ENCODE peak calls at places on chromosomes 12 and 14, in four cellular contexts. Y is small intestine; E is choroid plexus epithelial cell; U is stimulated activated CD4-positive, alpha-beta T cell treated with anti-CD3 and anti-CD28 coated beads, Interleukin-15, amount 100 ng/mL, for 1 hour. P is an unnamed sample.

GRCh38 chr12:94208433-94208921 is 60.1 kb downstream of the PLXNC1 start:
- DNase-seq in E (no peak), U (no peak), Y (no peak), P (no peak)

GRCh38 chr12:69066420-69067373 is 133.7 kb upstream of the CPM start:
- DNase-seq in E (no peak), U (no peak), Y (no peak), P (no peak)

GRCh38 chr14:53278602-53279506 is 125.7 kb upstream of the DDHD1 start:
- DNase-seq in E (peak), Y (no peak), U (no peak), P (no peak)

GRCh38 chr14:93619176-93619793 is 169.0 kb downstream of the PRIMA1 start:
- DNase-seq in Y (peak), E (peak), U (no peak), P (peak)

GRCh38 chr14:34824826-34825225 is 50.3 kb downstream of the BAZ1A start:
- DNase-seq in E (no peak), U (no peak), Y (no peak), P (no peak)

GRCh38 chr12:109827566-109828550 is 5.3 kb downstream of the TRPV4 start:
- DNase-seq in E (peak), Y (no peak), U (no peak), P (no peak)

GRCh38 chr14:95876769-95877490 is at the start of gene TUNAR:
- DNase-seq in Y (no peak), U (no peak), E (no peak), P (peak)

GRCh38 chr14:82313889-82314288 is 780.2 kb upstream of the SEL1L start:
- DNase-seq in U (no peak), E (peak), Y (no peak), P (no peak)

GRCh38 chr12:28017126-28017872 is 44.8 kb upstream of the PTHLH start:
- DNase-seq in E (no peak), Y (no peak), U (no peak), P (no peak)

GRCh38 chr14:31258427-31259039 is 50.9 kb upstream of the HECTD1 start:
- DNase-seq in E (no peak), U (no peak), Y (no peak), P (no peak)

GRCh38 chr14:71410578-71411279 is 503.5 kb downstream of the PCNX1 start:
- DNase-seq in E (peak), Y (no peak), U (no peak), P (no peak)

GRCh38 chr14:36520601-36521525 is 831 bp upstream of the NKX2-1 start:
- DNase-seq in E (peak), U (no peak), Y (peak), P (peak)

GRCh38 chr12:109880049-109880931 is at the start of gene GLTP:
- DNase-seq in Y (peak), E (peak), U (peak), P (peak)

GRCh38 chr12:78885466-78885865 is 20.9 kb downstream of the SYT1 start:
- DNase-seq in U (no peak), Y (no peak), E (no peak), P (no peak)

GRCh38 chr12:105977256-105978051 is 161.3 kb downstream of the NUAK1 start:
- DNase-seq in Y (no peak), U (no peak), E (peak), P (no peak)

GRCh38 chr12:106135781-106136180 is 3.0 kb downstream of the NUAK1 start:
- DNase-seq in E (peak), Y (no peak), U (no peak), P (peak)

GRCh38 chr12:113781415-113782198 is 184.5 kb downstream of the RBM19 start:
- DNase-seq in U (no peak), E (no peak), Y (no peak), P (no peak)

GRCh38 chr12:68305278-68305677 is 26.9 kb downstream of the MDM1 start:
- DNase-seq in E (no peak), Y (no peak), U (no peak), P (no peak)

GRCh38 chr12:501722-502447 is 42.1 kb downstream of the B4GALNT3 start:
- DNase-seq in Y (no peak), E (no peak), U (no peak), P (no peak)

GRCh38 chr12:79547735-79548347 is 142.9 kb downstream of the PAWR start:
- DNase-seq in Y (peak), E (peak), U (no peak), P (peak)

GRCh38 chr14:65336191-65336591 is 76.3 kb upstream of the FUT8 start:
- DNase-seq in Y (no peak), E (peak), U (peak), P (no peak)

GRCh38 chr14:76672123-76672522 is 89.1 kb upstream of the VASH1 start:
- DNase-seq in U (no peak), Y (no peak), E (no peak), P (no peak)

GRCh38 chr14:65329911-65330310 is 82.6 kb upstream of the FUT8 start:
- DNase-seq in Y (no peak), E (no peak), U (no peak), P (no peak)

GRCh38 chr12:97748298-97748697 is 285.7 kb downstream of the RMST start:
- DNase-seq in E (no peak), Y (no peak), U (no peak), P (no peak)

GRCh38 chr12:52461693-52462092 is 9.7 kb upstream of the KRT6B start:
- DNase-seq in Y (no peak), U (no peak), E (no peak), P (no peak)

GRCh38 chr12:118302053-118302452 is 70.7 kb downstream of the TAOK3 start:
- DNase-seq in E (peak), Y (no peak), U (no peak), P (no peak)

GRCh38 chr14:92315050-92315785 is 7.7 kb upstream of the SLC24A4 start:
- DNase-seq in U (no peak), Y (no peak), E (no peak), P (no peak)

GRCh38 chr14:73712540-73713141 is 1.5 kb downstream of the PNMA1 start:
- DNase-seq in Y (peak), U (no peak), E (peak), P (peak)

GRCh38 chr12:56590237-56590830 is 39.8 kb downstream of the BAZ2A start:
- DNase-seq in Y (peak), U (no peak), E (peak), P (peak)

GRCh38 chr12:123488539-123489230 is 30.7 kb downstream of the SNRNP35 start:
- DNase-seq in E (no peak), U (no peak), Y (no peak), P (no peak)

GRCh38 chr14:79516009-79516408 is 695.3 kb downstream of the DIO2 start:
- DNase-seq in E (no peak), Y (no peak), U (no peak), P (no peak)

GRCh38 chr14:55572578-55572977 is 7.4 kb upstream of the KTN1 start:
- DNase-seq in E (peak), U (no peak), Y (no peak), P (no peak)

P was measured in ACHN.